ENCODE peak calls at places on chromosomes 1 and 21, in four cellular contexts. P is heart left ventricle, V is mucosa of descending colon, Z is ovary. L is an unnamed sample. For H3K4me1, the result is how much of the 10 kb centered on the place peaks cover.

GRCh38 chr1:7454052-7454815 is 316.9 kb upstream of the VAMP3 start:
- DNase-seq in P (no peak), V (peak), Z (no peak), L (peak)

GRCh38 chr1:95301091-95301490 is 67.1 kb downstream of the RWDD3 start:
- DNase-seq in P (no peak), V (no peak), Z (no peak), L (no peak)

GRCh38 chr1:233080286-233080685 is 129.9 kb downstream of the NTPCR start:
- DNase-seq in P (no peak), V (no peak), Z (no peak), L (no peak)

GRCh38 chr1:67484492-67484891 is 54.3 kb upstream of the SERBP1 start:
- DNase-seq in P (no peak), V (no peak), Z (no peak), L (no peak)

GRCh38 chr21:41360072-41360821 is 1.6 kb upstream of the MX2 start:
- DNase-seq in P (no peak), V (peak), Z (peak), L (no peak)

GRCh38 chr1:21939650-21940374 is 2.7 kb upstream of the HSPG2 start:
- DNase-seq in P (peak), V (peak), Z (peak), L (peak)

GRCh38 chr1:225942574-225942973 is 1.6 kb upstream of the LEFTY2 start:
- DNase-seq in P (no peak), V (no peak), Z (no peak), L (no peak)

GRCh38 chr1:217369996-217370551 is 260.8 kb downstream of the GPATCH2 start:
- DNase-seq in P (no peak), V (no peak), Z (no peak), L (no peak)

GRCh38 chr1:181778630-181779285 is 282.8 kb downstream of the ZNF648 start:
- DNase-seq in P (no peak), V (no peak), Z (no peak), L (no peak)

GRCh38 chr1:26297791-26298124 is 8.7 kb downstream of the UBXN11 start:
- DNase-seq in P (no peak), V (no peak), Z (no peak), L (no peak)
- H3K4me1 ChIP-seq in P (under half), V (under half), Z (under half), L (under half)

DNA sequence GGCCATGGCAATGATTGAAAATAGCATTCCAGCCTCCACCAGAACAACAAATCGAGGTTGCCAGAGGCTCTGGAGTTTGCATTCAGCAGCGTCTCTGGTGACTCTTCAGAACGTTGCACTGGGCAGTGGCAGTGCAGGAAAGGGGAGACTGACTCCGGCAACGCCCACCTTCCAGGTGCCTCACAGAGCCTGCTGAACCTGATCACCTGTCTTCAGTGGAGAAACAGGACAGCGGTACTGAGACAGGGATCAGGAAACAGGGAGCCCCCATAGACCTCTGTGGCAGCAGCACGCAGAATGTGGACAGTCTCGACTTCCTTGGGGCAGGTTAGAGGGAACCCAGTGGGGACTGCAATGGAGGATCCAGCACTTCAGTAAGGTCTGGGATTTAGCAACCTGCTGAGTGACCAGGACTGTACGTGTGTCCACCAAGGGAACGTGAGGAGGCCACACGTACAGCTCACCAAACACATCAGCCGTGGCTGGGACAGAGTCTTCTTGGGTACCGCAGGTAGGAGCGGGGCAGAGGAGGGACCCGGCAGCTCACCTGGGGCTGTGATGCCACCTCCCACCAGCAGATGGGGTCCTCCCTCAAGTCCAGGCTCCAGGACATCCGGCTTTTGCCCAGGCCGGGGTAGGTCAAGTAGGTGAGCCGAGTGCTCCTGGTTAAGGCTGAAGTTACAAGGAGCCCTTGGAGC is 128.6 kb downstream of the PRDM2 start:
- DNase-seq in P (no peak), V (peak), Z (peak), L (peak)
- TF ChIP-seq CTCF in P (peak), V (peak), Z (peak), L (peak)

GRCh38 chr1:43521078-43521477 is 9.6 kb upstream of the PTPRF start:
- DNase-seq in P (no peak), V (no peak), Z (no peak), L (no peak)

GRCh38 chr1:43520100-43520828 is 10.4 kb upstream of the PTPRF start:
- DNase-seq in P (no peak), V (no peak), Z (no peak), L (no peak)

GRCh38 chr1:43522776-43523480 is 7.8 kb upstream of the PTPRF start:
- DNase-seq in P (no peak), V (peak), Z (no peak), L (no peak)

GRCh38 chr1:43522431-43522775 is 8.3 kb upstream of the PTPRF start:
- DNase-seq in P (no peak), V (no peak), Z (no peak), L (no peak)

GRCh38 chr1:43521716-43522115 is 9.0 kb upstream of the PTPRF start:
- DNase-seq in P (no peak), V (no peak), Z (no peak), L (no peak)
- H3K4me1 ChIP-seq in P (under half), V (under half), Z (under half), L (under half)

DNA sequence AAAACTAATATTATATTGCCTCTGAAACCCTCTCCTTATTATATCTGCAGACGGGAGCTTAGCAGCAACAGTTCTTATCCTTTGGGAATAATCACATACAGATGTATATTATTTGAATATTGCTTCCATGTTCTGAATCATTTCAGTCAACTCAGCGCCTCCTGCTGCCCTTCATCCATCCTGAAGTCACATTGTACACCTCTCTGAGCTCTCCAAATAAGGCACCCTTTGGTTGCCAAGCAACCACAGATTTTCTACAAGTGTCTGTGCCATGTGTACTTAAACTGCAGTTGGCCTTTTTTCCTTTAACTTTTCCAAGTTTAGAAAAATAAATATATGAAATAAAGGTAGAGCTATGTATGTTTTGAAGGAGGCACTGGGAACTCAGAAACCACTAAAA is 384.2 kb downstream of the LRRIQ3 start:
- DNase-seq in P (no peak), V (peak), Z (no peak), L (no peak)
- TF ChIP-seq CTCF in P (no peak), V (no peak), Z (no peak), L (no peak)